ENCODE peak calls at places on chromosomes 4 and X, in eight cellular contexts. D, V, C, M, Y, T, J and K are unnamed samples.
A peak's percentile ranks its signal among the peaks of the same experiment; 100 is the strongest.

GRCh38 chrX:17535229-17535628 is 160.2 kb downstream of the NHS start:
- DNase-seq in T (peak; percentile 46), Y (no peak), V (peak; percentile 18), M (peak; percentile 56), D (peak; percentile 60), C (peak; percentile 4), J (peak; percentile 33), K (no peak)

GRCh38 chr4:123974419-123975105 is 578.0 kb downstream of the SPRY1 start:
- DNase-seq in M (no peak), J (peak; percentile 14), T (no peak), V (no peak), C (no peak), Y (no peak), D (no peak), K (no peak)

GRCh38 chrX:10173331-10173900 is 16.6 kb downstream of the CLCN4 start:
- DNase-seq in Y (peak; percentile 81), T (peak; percentile 73), M (peak; percentile 77), D (peak; percentile 96), V (no peak), J (peak; percentile 50), C (no peak), K (no peak)

GRCh38 chr4:122224348-122224747 is 72.2 kb downstream of the BLTP1 start:
- DNase-seq in M (peak; percentile 28), V (no peak), J (peak; percentile 39), Y (peak; percentile 5), D (peak; percentile 40), C (no peak), T (no peak), K (no peak)

GRCh38 chr4:76279462-76279861 is 27.1 kb upstream of the STBD1 start:
- DNase-seq in M (no peak), T (no peak), J (no peak), D (no peak), Y (no peak), V (no peak), C (peak; percentile 30), K (no peak)

GRCh38 chr4:1792832-1793495 is at the start of gene FGFR3:
- DNase-seq in Y (peak; percentile 58), T (peak; percentile 79), J (no peak), M (peak; percentile 86), V (peak; percentile 48), C (no peak), D (peak; percentile 90), K (no peak)

GRCh38 chrX:130623508-130623907 is 221.7 kb downstream of the RBMX2 start:
- DNase-seq in J (no peak), Y (no peak), M (no peak), T (no peak), V (no peak), D (no peak), C (no peak), K (no peak)

GRCh38 chr4:144658908-144659307 is 13.0 kb downstream of the HHIP start:
- DNase-seq in T (no peak), Y (no peak), M (no peak), J (no peak), V (no peak), C (no peak), D (no peak), K (no peak)

GRCh38 chrX:149259241-149259640 is 245.9 kb downstream of the IDS start:
- DNase-seq in D (no peak), V (no peak), Y (no peak), J (peak; percentile 15), C (no peak), T (no peak), M (no peak), K (no peak)

GRCh38 chr4:138512766-138513165 is 270.6 kb upstream of the SLC7A11 start:
- DNase-seq in D (no peak), Y (no peak), M (no peak), V (no peak), J (no peak), C (no peak), T (no peak), K (no peak)

GRCh38 chr4:52856802-52857201 is 5.3 kb upstream of the RASL11B start:
- DNase-seq in Y (no peak), T (no peak), C (no peak), V (no peak), D (no peak), M (no peak), J (no peak), K (no peak)

GRCh38 chrX:1072637-1073377 is 139.6 kb downstream of the CRLF2 start:
- DNase-seq in T (no peak), C (no peak), M (peak; percentile 49), D (peak; percentile 92), J (no peak), V (peak; percentile 10), Y (no peak), K (no peak)

GRCh38 chr4:23881052-23881501 is 8.8 kb downstream of the PPARGC1A start:
- DNase-seq in D (no peak), M (no peak), C (no peak), T (peak; percentile 83), J (peak; percentile 43), Y (no peak), V (peak; percentile 95), K (no peak)

GRCh38 chr4:82561745-82562552 is at the start of gene TMEM150C:
- DNase-seq in M (peak; percentile 67), V (no peak), T (peak; percentile 57), D (peak; percentile 71), Y (peak; percentile 44), C (no peak), J (peak; percentile 5), K (no peak)

GRCh38 chr4:154618708-154619315 is 6.4 kb upstream of the FGG start:
- DNase-seq in C (peak; percentile 35), Y (peak; percentile 39), D (peak; percentile 75), M (peak; percentile 66), T (peak; percentile 80), J (peak; percentile 57), V (peak; percentile 80), K (no peak)

GRCh38 chrX:108734426-108734825 is 1.9 kb downstream of the IRS4 start:
- DNase-seq in D (no peak), M (no peak), C (no peak), T (no peak), J (no peak), V (no peak), Y (no peak), K (no peak)

GRCh38 chr4:57190651-57191481 is 80.7 kb upstream of the IGFBP7 start:
- DNase-seq in J (peak; percentile 25), Y (peak; percentile 47), T (no peak), M (peak; percentile 84), D (peak; percentile 84), C (no peak), V (peak; percentile 18), K (no peak)

DNA sequence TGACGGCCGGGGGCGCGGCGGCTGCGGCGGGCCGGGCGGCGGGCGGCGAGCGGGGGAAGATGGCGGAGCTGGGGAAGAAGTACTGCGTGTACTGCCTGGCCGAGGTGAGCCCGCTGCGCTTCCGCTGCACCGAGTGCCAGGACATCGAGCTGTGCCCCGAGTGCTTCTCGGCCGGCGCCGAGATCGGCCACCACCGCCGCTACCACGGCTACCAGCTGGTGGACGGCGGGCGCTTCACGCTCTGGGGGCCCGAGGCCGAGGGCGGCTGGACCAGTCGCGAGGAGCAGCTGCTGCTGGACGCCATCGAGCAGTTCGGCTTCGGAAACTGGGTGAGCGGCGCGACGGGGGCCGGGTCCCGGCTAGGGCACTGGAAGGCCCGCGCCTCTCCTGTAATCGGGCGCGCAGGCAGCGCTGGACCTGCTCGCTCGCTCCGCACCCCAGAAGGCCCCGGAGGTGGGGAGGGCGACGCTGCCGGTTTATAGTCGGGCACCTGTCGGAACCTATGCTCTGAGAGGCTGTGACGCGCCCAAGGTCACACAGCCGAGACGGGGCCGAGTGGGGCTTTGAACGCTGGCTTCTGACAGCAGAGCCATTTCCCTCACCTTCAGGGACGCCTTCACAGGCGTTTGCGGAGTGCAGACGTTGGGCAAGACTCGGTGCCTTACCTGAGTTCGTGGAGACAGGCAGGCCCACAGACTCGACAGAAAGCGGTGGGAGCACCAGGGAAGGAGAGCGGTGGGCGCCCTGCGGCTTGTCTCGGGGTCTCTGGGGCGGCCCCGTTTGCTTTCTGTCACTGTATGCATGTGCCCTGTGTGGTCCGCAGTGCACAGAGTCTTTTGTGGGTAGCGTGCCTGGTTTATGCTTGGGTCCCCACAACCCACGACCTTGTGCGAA is 596 bp downstream of the TADA2B start:
- DNase-seq in V (no peak), D (peak; percentile 40), C (peak; percentile 59), Y (no peak), T (peak; percentile 66), M (no peak), J (peak; percentile 46), K (peak; percentile 32)
- H3K27ac ChIP-seq in V (peak overlapping the region; percentile 77), D (peak overlapping the region; percentile 62), C (peak overlapping the region; percentile 85), Y (no peak overlapping the region), T (peak overlapping the region; percentile 91), M (no peak overlapping the region), J (peak overlapping the region; percentile 77), K (peak overlapping the region; percentile 44)

GRCh38 chrX:136262241-136262640 is 11.0 kb upstream of the MAP7D3 start:
- DNase-seq in M (no peak), C (no peak), D (no peak), Y (no peak), T (no peak), J (peak; percentile 15), V (no peak), K (no peak)

GRCh38 chrX:136258951-136259350 is 7.8 kb upstream of the MAP7D3 start:
- DNase-seq in M (no peak), Y (no peak), V (no peak), D (no peak), T (no peak), J (no peak), C (no peak), K (no peak)

GRCh38 chrX:136261316-136261715 is 10.1 kb upstream of the MAP7D3 start:
- DNase-seq in V (no peak), T (no peak), M (no peak), C (no peak), Y (no peak), D (no peak), J (no peak), K (no peak)

GRCh38 chrX:136259543-136259942 is 8.3 kb upstream of the MAP7D3 start:
- DNase-seq in C (no peak), J (peak; percentile 54), Y (no peak), T (no peak), M (no peak), V (no peak), D (peak; percentile 46), K (no peak)

GRCh38 chrX:136260801-136261200 is 9.6 kb upstream of the MAP7D3 start:
- DNase-seq in D (no peak), C (no peak), J (peak; percentile 78), T (no peak), Y (no peak), V (no peak), M (no peak), K (no peak)
- H3K27ac ChIP-seq in D (no peak overlapping the region), C (no peak overlapping the region), J (peak overlapping the region; percentile 71), T (no peak overlapping the region), Y (no peak overlapping the region), V (no peak overlapping the region), M (no peak overlapping the region), K (no peak overlapping the region)

GRCh38 chr4:110088670-110089069 is 109.7 kb downstream of the ELOVL6 start:
- DNase-seq in Y (no peak), M (no peak), T (no peak), D (peak; percentile 85), J (peak; percentile 65), V (no peak), C (no peak), K (no peak)
- H3K27ac ChIP-seq in Y (no peak overlapping the region), M (peak overlapping the region; percentile 66), T (no peak overlapping the region), D (no peak overlapping the region), J (no peak overlapping the region), V (no peak overlapping the region), C (no peak overlapping the region), K (no peak overlapping the region)

DNA sequence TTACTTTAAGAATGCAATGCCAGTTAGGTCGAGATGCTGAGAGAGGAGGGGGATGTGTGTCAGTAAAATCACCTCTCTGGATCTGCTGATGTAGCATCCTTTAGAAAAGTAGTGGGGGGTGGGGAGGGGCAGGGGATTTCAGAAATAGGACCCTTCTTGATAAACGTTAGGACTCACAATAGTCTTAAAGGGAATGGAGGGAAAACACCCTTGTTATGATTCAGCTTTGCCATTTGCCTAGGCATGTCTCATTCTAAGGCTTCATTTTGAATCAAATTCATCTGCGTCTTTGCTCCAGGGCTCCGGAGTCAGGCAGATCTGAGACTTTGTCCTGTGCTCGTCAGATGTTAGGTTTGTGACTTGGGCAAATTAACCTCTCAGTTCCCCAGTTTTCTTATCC is 879 bp downstream of the SH2D1A start:
- DNase-seq in M (no peak), C (no peak), T (no peak), D (no peak), J (no peak), Y (no peak), V (no peak), K (no peak)
- H3K27ac ChIP-seq in M (no peak overlapping the region), C (peak overlapping the region; percentile 72), T (no peak overlapping the region), D (no peak overlapping the region), J (no peak overlapping the region), Y (no peak overlapping the region), V (no peak overlapping the region), K (no peak overlapping the region)